ENCODE peak calls at places on chromosomes 4 and X, in ten cellular contexts. One of them, this sample, is unnamed.

GRCh38 chrX:140510306-140510676 is 5.4 kb upstream of the SOX3 start:
- DNase-seq in heart left ventricle: no peak
- DNase-seq in ascending aorta: no peak
- DNase-seq in right cardiac atrium: no peak
- DNase-seq in adipocyte: no peak
- DNase-seq in PC-3: no peak
- DNase-seq in cardiac muscle cell: no peak
- DNase-seq in upper lobe of left lung: no peak
- DNase-seq in lung: no peak
- DNase-seq in uterus: no peak
- DNase-seq in this sample: no peak

GRCh38 chrX:74286950-74287349 is 17.0 kb upstream of the ZCCHC13 start:
- DNase-seq in uterus: no peak
- DNase-seq in right cardiac atrium: no peak
- DNase-seq in upper lobe of left lung: no peak
- DNase-seq in cardiac muscle cell: no peak
- DNase-seq in lung: no peak
- DNase-seq in PC-3: peak; percentile 74
- DNase-seq in adipocyte: peak; percentile 74
- DNase-seq in ascending aorta: no peak
- DNase-seq in heart left ventricle: no peak
- DNase-seq in this sample: no peak

GRCh38 chrX:78103656-78104446 is at the start of gene PGK1:
- DNase-seq in uterus: peak; percentile 96
- DNase-seq in PC-3: peak; percentile 97
- DNase-seq in lung: peak; percentile 95
- DNase-seq in cardiac muscle cell: peak; percentile 93
- DNase-seq in upper lobe of left lung: peak; percentile 95
- DNase-seq in heart left ventricle: peak; percentile 98
- DNase-seq in ascending aorta: peak; percentile 97
- DNase-seq in adipocyte: peak; percentile 95
- DNase-seq in right cardiac atrium: peak; percentile 98
- DNase-seq in this sample: peak; percentile 90

GRCh38 chrX:149630681-149631292 is 805 bp downstream of the TMEM185A start:
- DNase-seq in ascending aorta: no peak
- DNase-seq in uterus: no peak
- DNase-seq in right cardiac atrium: peak; percentile 56
- DNase-seq in lung: no peak
- DNase-seq in cardiac muscle cell: no peak
- DNase-seq in heart left ventricle: no peak
- DNase-seq in PC-3: peak; percentile 42
- DNase-seq in upper lobe of left lung: no peak
- DNase-seq in adipocyte: peak; percentile 61
- DNase-seq in this sample: no peak

GRCh38 chr4:98662619-98663225 is 4.3 kb upstream of the TSPAN5 start:
- DNase-seq in lung: no peak
- DNase-seq in heart left ventricle: no peak
- DNase-seq in cardiac muscle cell: no peak
- DNase-seq in upper lobe of left lung: no peak
- DNase-seq in right cardiac atrium: no peak
- DNase-seq in adipocyte: no peak
- DNase-seq in uterus: no peak
- DNase-seq in ascending aorta: no peak
- DNase-seq in PC-3: peak; percentile 63
- DNase-seq in this sample: peak; percentile 15

GRCh38 chrX:66632986-66633385 is 5.9 kb downstream of the EDA2R start:
- DNase-seq in PC-3: no peak
- DNase-seq in right cardiac atrium: no peak
- DNase-seq in adipocyte: peak; percentile 54
- DNase-seq in heart left ventricle: no peak
- DNase-seq in ascending aorta: no peak
- DNase-seq in upper lobe of left lung: no peak
- DNase-seq in cardiac muscle cell: no peak
- DNase-seq in lung: no peak
- DNase-seq in uterus: no peak
- DNase-seq in this sample: no peak

GRCh38 chrX:46255066-46255465 is 290.2 kb downstream of the ZNF674 start:
- DNase-seq in heart left ventricle: no peak
- DNase-seq in upper lobe of left lung: no peak
- DNase-seq in ascending aorta: no peak
- DNase-seq in uterus: no peak
- DNase-seq in cardiac muscle cell: no peak
- DNase-seq in lung: no peak
- DNase-seq in adipocyte: peak; percentile 35
- DNase-seq in right cardiac atrium: no peak
- DNase-seq in PC-3: no peak
- DNase-seq in this sample: no peak

GRCh38 chrX:39275500-39276068 is 474.3 kb downstream of the MID1IP1 start:
- DNase-seq in heart left ventricle: peak; percentile 46
- DNase-seq in uterus: no peak
- DNase-seq in upper lobe of left lung: no peak
- DNase-seq in cardiac muscle cell: no peak
- DNase-seq in lung: no peak
- DNase-seq in ascending aorta: no peak
- DNase-seq in right cardiac atrium: no peak
- DNase-seq in PC-3: no peak
- DNase-seq in adipocyte: no peak
- DNase-seq in this sample: no peak

GRCh38 chr4:84503495-84504437 is 4.7 kb upstream of the NKX6-1 start:
- DNase-seq in right cardiac atrium: peak; percentile 32
- DNase-seq in upper lobe of left lung: no peak
- DNase-seq in heart left ventricle: no peak
- DNase-seq in ascending aorta: no peak
- DNase-seq in uterus: no peak
- DNase-seq in cardiac muscle cell: peak; percentile 90
- DNase-seq in PC-3: peak; percentile 78
- DNase-seq in lung: no peak
- DNase-seq in adipocyte: peak; percentile 92
- DNase-seq in this sample: no peak

GRCh38 chrX:41909068-41909467 is 14.3 kb downstream of the CASK start:
- DNase-seq in cardiac muscle cell: no peak
- DNase-seq in lung: no peak
- DNase-seq in upper lobe of left lung: no peak
- DNase-seq in right cardiac atrium: no peak
- DNase-seq in PC-3: no peak
- DNase-seq in heart left ventricle: no peak
- DNase-seq in uterus: no peak
- DNase-seq in ascending aorta: no peak
- DNase-seq in adipocyte: no peak
- DNase-seq in this sample: no peak

GRCh38 chr4:172740434-172740833 is 428.2 kb upstream of the GALNT7 start:
- DNase-seq in heart left ventricle: no peak
- DNase-seq in lung: no peak
- DNase-seq in adipocyte: no peak
- DNase-seq in ascending aorta: no peak
- DNase-seq in upper lobe of left lung: no peak
- DNase-seq in PC-3: no peak
- DNase-seq in right cardiac atrium: no peak
- DNase-seq in cardiac muscle cell: no peak
- DNase-seq in uterus: no peak
- DNase-seq in this sample: no peak

GRCh38 chr4:172734555-172734954 is 434.1 kb upstream of the GALNT7 start:
- DNase-seq in adipocyte: no peak
- DNase-seq in right cardiac atrium: no peak
- DNase-seq in upper lobe of left lung: no peak
- DNase-seq in cardiac muscle cell: no peak
- DNase-seq in uterus: no peak
- DNase-seq in heart left ventricle: no peak
- DNase-seq in ascending aorta: no peak
- DNase-seq in PC-3: no peak
- DNase-seq in lung: no peak
- DNase-seq in this sample: no peak

GRCh38 chr4:172736046-172736445 is 432.6 kb upstream of the GALNT7 start:
- DNase-seq in PC-3: no peak
- DNase-seq in lung: no peak
- DNase-seq in ascending aorta: no peak
- DNase-seq in heart left ventricle: no peak
- DNase-seq in adipocyte: no peak
- DNase-seq in cardiac muscle cell: no peak
- DNase-seq in uterus: no peak
- DNase-seq in right cardiac atrium: no peak
- DNase-seq in upper lobe of left lung: no peak
- DNase-seq in this sample: no peak
- H3K9me3 ChIP-seq in PC-3: no peaks in the 10 kb centered on the region
- H3K9me3 ChIP-seq in lung: peaks cover 7% of the 10 kb centered on the region
- H3K9me3 ChIP-seq in ascending aorta: peaks cover 29% of the 10 kb centered on the region
- H3K9me3 ChIP-seq in heart left ventricle: no peaks in the 10 kb centered on the region
- H3K9me3 ChIP-seq in adipocyte: peaks cover 37% of the 10 kb centered on the region
- H3K9me3 ChIP-seq in cardiac muscle cell: no peaks in the 10 kb centered on the region
- H3K9me3 ChIP-seq in uterus: no peaks in the 10 kb centered on the region
- H3K9me3 ChIP-seq in right cardiac atrium: peaks cover 3% of the 10 kb centered on the region
- H3K9me3 ChIP-seq in upper lobe of left lung: no peaks in the 10 kb centered on the region
- H3K9me3 ChIP-seq in this sample: no peaks in the 10 kb centered on the region

DNA sequence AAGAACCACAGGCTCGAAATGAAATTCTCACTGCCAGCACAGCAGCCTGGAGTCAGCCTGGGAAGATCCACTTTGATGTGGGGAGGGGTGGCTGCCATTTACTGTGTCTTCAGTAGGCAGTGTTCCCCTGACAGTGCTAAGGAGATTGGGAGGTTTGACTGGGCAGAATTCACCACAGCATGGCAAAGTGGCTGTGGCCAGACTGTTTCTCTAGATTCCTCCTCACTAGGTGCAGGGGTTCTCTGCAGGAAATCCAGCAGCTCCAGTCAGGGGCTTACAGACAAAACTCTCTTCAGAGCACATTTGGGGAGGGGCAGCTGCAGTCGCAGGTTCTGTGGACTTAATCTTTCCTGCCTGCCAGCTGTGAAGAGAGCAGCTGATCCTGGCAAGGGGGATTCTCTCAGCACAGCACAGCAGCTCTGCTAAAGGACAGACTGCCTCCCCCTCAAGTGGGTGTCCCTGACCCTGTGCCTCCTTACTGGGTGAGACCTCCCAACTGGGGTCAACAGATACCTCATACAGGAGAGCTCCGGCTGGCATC is 1174.0 kb downstream of the RAPGEF2 start:
- DNase-seq in upper lobe of left lung: no peak
- DNase-seq in adipocyte: no peak
- DNase-seq in lung: no peak
- DNase-seq in ascending aorta: no peak
- DNase-seq in heart left ventricle: no peak
- DNase-seq in cardiac muscle cell: no peak
- DNase-seq in right cardiac atrium: no peak
- DNase-seq in uterus: no peak
- DNase-seq in PC-3: no peak
- DNase-seq in this sample: no peak
- H3K9me3 ChIP-seq in upper lobe of left lung: no peaks in the 10 kb centered on the region
- H3K9me3 ChIP-seq in adipocyte: peaks cover 13% of the 10 kb centered on the region
- H3K9me3 ChIP-seq in lung: peaks cover 5% of the 10 kb centered on the region
- H3K9me3 ChIP-seq in ascending aorta: peaks cover 6% of the 10 kb centered on the region
- H3K9me3 ChIP-seq in heart left ventricle: no peaks in the 10 kb centered on the region
- H3K9me3 ChIP-seq in cardiac muscle cell: no peaks in the 10 kb centered on the region
- H3K9me3 ChIP-seq in right cardiac atrium: no peaks in the 10 kb centered on the region
- H3K9me3 ChIP-seq in uterus: no peaks in the 10 kb centered on the region
- H3K9me3 ChIP-seq in PC-3: no peaks in the 10 kb centered on the region
- H3K9me3 ChIP-seq in this sample: no peaks in the 10 kb centered on the region

GRCh38 chrX:4674028-4674782 is 960.8 kb upstream of the PRKX start:
- DNase-seq in cardiac muscle cell: no peak
- DNase-seq in ascending aorta: no peak
- DNase-seq in right cardiac atrium: no peak
- DNase-seq in uterus: no peak
- DNase-seq in lung: no peak
- DNase-seq in heart left ventricle: no peak
- DNase-seq in adipocyte: no peak
- DNase-seq in upper lobe of left lung: no peak
- DNase-seq in PC-3: peak; percentile 84
- DNase-seq in this sample: no peak

GRCh38 chrX:4670606-4671005 is 957.2 kb upstream of the PRKX start:
- DNase-seq in PC-3: peak; percentile 54
- DNase-seq in right cardiac atrium: no peak
- DNase-seq in heart left ventricle: no peak
- DNase-seq in uterus: no peak
- DNase-seq in adipocyte: no peak
- DNase-seq in upper lobe of left lung: no peak
- DNase-seq in cardiac muscle cell: no peak
- DNase-seq in ascending aorta: no peak
- DNase-seq in lung: no peak
- DNase-seq in this sample: no peak

GRCh38 chrX:4671344-4671743 is 957.9 kb upstream of the PRKX start:
- DNase-seq in ascending aorta: no peak
- DNase-seq in PC-3: no peak
- DNase-seq in uterus: no peak
- DNase-seq in lung: no peak
- DNase-seq in heart left ventricle: no peak
- DNase-seq in adipocyte: no peak
- DNase-seq in cardiac muscle cell: no peak
- DNase-seq in right cardiac atrium: no peak
- DNase-seq in upper lobe of left lung: no peak
- DNase-seq in this sample: no peak

DNA sequence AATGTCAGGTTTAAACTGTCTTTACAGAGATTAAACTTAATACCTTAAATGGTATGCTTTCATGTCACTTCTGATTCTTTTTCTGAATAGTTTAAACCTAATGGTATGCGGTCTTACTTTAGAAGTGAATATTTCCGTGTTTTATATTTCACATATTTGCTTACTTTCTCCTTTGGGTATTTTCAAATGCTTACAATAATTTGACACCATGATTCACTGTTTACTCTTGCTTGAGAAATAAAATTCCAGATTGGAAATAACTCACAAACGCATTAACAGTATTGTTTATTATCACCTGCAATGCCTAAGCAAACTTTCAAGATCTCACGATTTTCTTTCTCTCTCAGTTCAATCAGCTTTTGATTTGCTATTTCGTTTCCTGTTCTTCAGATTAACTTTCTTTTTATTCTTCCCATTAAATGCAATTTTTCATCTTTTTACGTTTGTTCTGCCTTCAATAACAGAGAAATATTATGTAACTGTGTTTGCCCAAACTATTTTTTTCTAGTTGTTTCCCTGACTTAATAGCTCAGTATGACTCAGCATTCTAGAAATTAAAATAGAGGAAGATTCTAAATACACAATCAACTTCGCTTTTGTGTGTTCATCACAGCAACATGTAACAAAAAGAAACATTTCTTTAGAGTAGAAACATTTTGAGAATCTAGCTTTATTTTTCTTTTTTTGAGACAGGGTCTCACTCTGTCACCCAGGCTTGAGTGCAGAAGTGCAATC is 955.5 kb upstream of the PRKX start:
- DNase-seq in lung: no peak
- DNase-seq in uterus: no peak
- DNase-seq in adipocyte: no peak
- DNase-seq in PC-3: peak; percentile 64
- DNase-seq in ascending aorta: no peak
- DNase-seq in heart left ventricle: no peak
- DNase-seq in cardiac muscle cell: no peak
- DNase-seq in right cardiac atrium: no peak
- DNase-seq in upper lobe of left lung: no peak
- DNase-seq in this sample: no peak
- H3K9me3 ChIP-seq in lung: no peaks in the 10 kb centered on the region
- H3K9me3 ChIP-seq in uterus: no peaks in the 10 kb centered on the region
- H3K9me3 ChIP-seq in adipocyte: no peaks in the 10 kb centered on the region
- H3K9me3 ChIP-seq in PC-3: no peaks in the 10 kb centered on the region
- H3K9me3 ChIP-seq in ascending aorta: no peaks in the 10 kb centered on the region
- H3K9me3 ChIP-seq in heart left ventricle: no peaks in the 10 kb centered on the region
- H3K9me3 ChIP-seq in cardiac muscle cell: no peaks in the 10 kb centered on the region
- H3K9me3 ChIP-seq in right cardiac atrium: no peaks in the 10 kb centered on the region
- H3K9me3 ChIP-seq in upper lobe of left lung: no peaks in the 10 kb centered on the region
- H3K9me3 ChIP-seq in this sample: no peaks in the 10 kb centered on the region

GRCh38 chr4:149322203-149322602 is 493.4 kb downstream of the IQCM start:
- DNase-seq in cardiac muscle cell: no peak
- DNase-seq in upper lobe of left lung: no peak
- DNase-seq in ascending aorta: no peak
- DNase-seq in PC-3: no peak
- DNase-seq in lung: no peak
- DNase-seq in uterus: no peak
- DNase-seq in right cardiac atrium: no peak
- DNase-seq in heart left ventricle: no peak
- DNase-seq in adipocyte: no peak
- DNase-seq in this sample: no peak

GRCh38 chr4:149321438-149321837 is 494.2 kb downstream of the IQCM start:
- DNase-seq in adipocyte: no peak
- DNase-seq in ascending aorta: no peak
- DNase-seq in uterus: no peak
- DNase-seq in PC-3: no peak
- DNase-seq in upper lobe of left lung: no peak
- DNase-seq in right cardiac atrium: no peak
- DNase-seq in lung: no peak
- DNase-seq in heart left ventricle: no peak
- DNase-seq in cardiac muscle cell: no peak
- DNase-seq in this sample: no peak
- H3K9me3 ChIP-seq in adipocyte: peaks cover 24% of the 10 kb centered on the region
- H3K9me3 ChIP-seq in ascending aorta: no peaks in the 10 kb centered on the region
- H3K9me3 ChIP-seq in uterus: no peaks in the 10 kb centered on the region
- H3K9me3 ChIP-seq in PC-3: peaks cover 11% of the 10 kb centered on the region
- H3K9me3 ChIP-seq in upper lobe of left lung: no peaks in the 10 kb centered on the region
- H3K9me3 ChIP-seq in right cardiac atrium: no peaks in the 10 kb centered on the region
- H3K9me3 ChIP-seq in lung: peaks cover 3% of the 10 kb centered on the region
- H3K9me3 ChIP-seq in heart left ventricle: no peaks in the 10 kb centered on the region
- H3K9me3 ChIP-seq in cardiac muscle cell: no peaks in the 10 kb centered on the region
- H3K9me3 ChIP-seq in this sample: no peaks in the 10 kb centered on the region